ENCODE peak calls at places on chromosomes 11 and 22, in four cellular contexts. S is GM12878, G is WTC11, O is HepG2. U is an unnamed sample.

GRCh38 chr11:44658451-44658850 is 68.3 kb upstream of the TSPAN18 start:
- DNase-seq in G (peak), O (no peak), S (no peak), U (peak)

GRCh38 chr22:35917651-35918050 is 111.0 kb downstream of the RBFOX2 start:
- DNase-seq in G (no peak), S (no peak), O (no peak), U (no peak)

GRCh38 chr22:21972293-21972779 is 10.3 kb downstream of the TOP3B start:
- DNase-seq in G (peak), O (peak), S (no peak), U (peak)

GRCh38 chr11:106001304-106002012 is 20.6 kb downstream of the MSANTD4 start:
- DNase-seq in O (no peak), S (no peak), G (no peak), U (no peak)

GRCh38 chr22:29882716-29883044 is 294 bp upstream of the MTMR3 start:
- DNase-seq in S (no peak), G (no peak), O (no peak), U (no peak)

GRCh38 chr11:66745356-66746235 is 16.6 kb upstream of the SPTBN2 start:
- DNase-seq in S (no peak), O (no peak), G (peak), U (peak)

GRCh38 chr11:65625628-65626342 is 10.2 kb downstream of the PCNX3 start:
- DNase-seq in S (no peak), G (peak), O (no peak), U (peak)

GRCh38 chr22:36763576-36763975 is 12.3 kb downstream of the IFT27 start:
- DNase-seq in S (no peak), G (no peak), O (no peak), U (no peak)

GRCh38 chr11:2534131-2534956 is 89.5 kb downstream of the KCNQ1 start:
- DNase-seq in G (no peak), S (no peak), O (no peak), U (no peak)

GRCh38 chr11:57402188-57403066 is 12.0 kb upstream of the PRG2 start:
- DNase-seq in G (no peak), S (no peak), O (no peak), U (peak)

GRCh38 chr11:363948-364761 is 5.1 kb upstream of the B4GALNT4 start:
- DNase-seq in S (no peak), G (peak), O (peak), U (no peak)

GRCh38 chr22:40216041-40216756 is 38.5 kb downstream of the TNRC6B start:
- DNase-seq in G (no peak), O (no peak), S (peak), U (no peak)

GRCh38 chr11:769887-770641 is 7.2 kb downstream of the GATD1 start:
- DNase-seq in O (no peak), G (no peak), S (no peak), U (no peak)

GRCh38 chr11:127003260-127003981 is 2.9 kb upstream of the KIRREL3 start:
- DNase-seq in O (no peak), S (no peak), G (peak), U (peak)

GRCh38 chr22:23268139-23268712 is 87.9 kb downstream of the BCR start:
- DNase-seq in G (no peak), S (no peak), O (no peak), U (no peak)

GRCh38 chr11:69178819-69179482 is 23.2 kb downstream of the SMIM38 start:
- DNase-seq in S (no peak), G (no peak), O (no peak), U (no peak)

GRCh38 chr11:91156041-91156440 is 933.2 kb upstream of the CHORDC1 start:
- DNase-seq in O (no peak), G (no peak), S (no peak), U (no peak)

GRCh38 chr22:39661842-39662676 is 91.5 kb downstream of the CACNA1I start:
- DNase-seq in O (no peak), S (no peak), G (peak), U (peak)

GRCh38 chr22:21646608-21647590 is 4.8 kb downstream of the SDF2L1 start:
- DNase-seq in S (peak), G (peak), O (peak), U (peak)

GRCh38 chr11:35337919-35338316 is 81.4 kb downstream of the SLC1A2 start:
- DNase-seq in O (no peak), G (no peak), S (no peak), U (no peak)

GRCh38 chr11:100557830-100558611 is 129.1 kb upstream of the ARHGAP42 start:
- DNase-seq in O (no peak), S (no peak), G (no peak), U (no peak)

GRCh38 chr11:22337571-22338464 is at the start of gene SLC17A6:
- DNase-seq in O (peak), G (peak), S (no peak), U (peak)

GRCh38 chr22:17232406-17232805 is 13.2 kb upstream of the ADA2 start:
- DNase-seq in G (peak), O (no peak), S (no peak), U (no peak)

GRCh38 chr11:120147094-120147949 is 9.4 kb upstream of the TRIM29 start:
- DNase-seq in G (no peak), O (no peak), S (no peak), U (no peak)

GRCh38 chr11:66280428-66280827 is 2.5 kb downstream of the CNIH2 start:
- DNase-seq in S (no peak), G (no peak), O (no peak), U (no peak)

GRCh38 chr22:19180740-19181410 is 2.3 kb upstream of the SLC25A1 start:
- DNase-seq in G (no peak), S (no peak), O (no peak), U (no peak)

GRCh38 chr22:37206118-37206840 is 6.0 kb downstream of the SSTR3 start:
- DNase-seq in S (no peak), G (no peak), O (no peak), U (no peak)

GRCh38 chr11:100297516-100297915 is 389.6 kb upstream of the ARHGAP42 start:
- DNase-seq in S (no peak), O (no peak), G (no peak), U (no peak)

GRCh38 chr11:80855975-80856524 is 1415.2 kb upstream of the TENM4 start:
- DNase-seq in G (no peak), O (no peak), S (no peak), U (no peak)

GRCh38 chr11:43905788-43906187 is 25.2 kb downstream of the ALKBH3 start:
- DNase-seq in G (no peak), O (no peak), S (no peak), U (no peak)

GRCh38 chr11:72475359-72475758 is 41.0 kb upstream of the CLPB start:
- DNase-seq in O (no peak), G (no peak), S (no peak), U (no peak)
- TF ChIP-seq ETV6 in O (no peak), G (no peak), S (no peak), U (no peak)

DNA sequence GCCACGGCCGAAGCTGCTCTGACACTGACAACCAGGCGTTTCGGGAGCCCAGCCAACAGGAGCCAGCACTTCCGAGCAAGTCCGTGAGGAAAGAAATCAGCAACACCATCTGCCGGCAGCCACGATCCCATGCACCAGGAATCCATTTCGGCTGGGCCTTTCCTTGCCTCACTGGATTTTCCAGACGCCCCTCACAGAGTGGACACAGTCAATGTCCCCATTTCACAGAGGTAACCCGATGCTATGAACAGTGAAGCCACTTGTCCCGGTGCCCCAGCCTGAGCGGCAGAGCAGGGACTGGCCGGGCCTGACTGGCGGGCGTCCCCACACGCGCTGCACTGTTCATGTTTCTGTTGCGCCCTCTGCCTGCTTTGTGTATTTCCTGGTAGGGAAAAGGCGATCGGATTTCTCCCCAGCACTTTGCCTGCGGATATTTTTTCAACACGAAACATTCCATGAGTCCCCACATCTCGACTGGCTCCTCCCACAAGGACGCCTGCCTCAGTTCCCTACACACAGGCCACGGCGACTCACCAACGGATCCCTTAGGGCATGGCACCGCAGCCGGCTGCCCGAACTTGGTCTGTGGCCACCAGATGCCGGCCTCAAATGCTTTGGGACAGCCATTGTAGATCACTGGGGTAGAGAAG is 55.3 kb downstream of the TRMU start:
- DNase-seq in G (no peak), O (peak), S (no peak), U (peak)
- TF ChIP-seq CTCF in G (no peak), O (peak), S (no peak), U (peak)

GRCh38 chr11:113313601-113314000 is 782 bp upstream of the TTC12 start:
- DNase-seq in S (no peak), G (no peak), O (no peak), U (no peak)

GRCh38 chr11:113314389-113315301 is at the start of gene TTC12:
- DNase-seq in S (peak), O (peak), G (peak), U (peak)

GRCh38 chr11:113314065-113314388 is 356 bp upstream of the TTC12 start:
- DNase-seq in S (no peak), O (no peak), G (no peak), U (no peak)

GRCh38 chr11:113308601-113309000 is 5.8 kb upstream of the TTC12 start:
- DNase-seq in G (no peak), O (no peak), S (no peak), U (no peak)

GRCh38 chr11:113311536-113311935 is 2.8 kb upstream of the TTC12 start:
- DNase-seq in G (no peak), S (no peak), O (no peak), U (no peak)
- TF ChIP-seq ETV6 in G (no peak), S (no peak), O (no peak), U (no peak)

DNA sequence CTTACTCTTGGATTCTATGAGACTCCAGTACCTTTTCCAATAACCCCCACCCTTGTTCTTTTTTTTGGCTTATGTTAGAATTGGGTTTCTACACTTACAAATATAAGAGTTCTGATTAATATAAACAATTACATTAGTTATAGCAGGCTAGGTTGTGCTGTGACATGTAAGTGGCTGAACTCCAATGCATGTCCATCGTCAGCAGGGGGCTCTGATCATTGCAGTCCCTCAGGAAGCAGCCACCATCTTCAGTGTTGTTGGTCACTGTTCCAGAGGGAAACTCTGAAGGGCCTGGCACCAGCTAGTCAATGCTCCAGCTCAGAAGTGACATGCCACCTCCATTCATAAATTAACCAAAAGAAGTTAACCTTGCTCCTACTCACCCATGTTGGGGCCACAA is 5.6 kb downstream of the LIPT2 start:
- DNase-seq in G (peak), O (peak), S (no peak), U (no peak)
- TF ChIP-seq CTCF in G (no peak), O (peak), S (peak), U (peak)

GRCh38 chr11:59030037-59030436 is 56.1 kb upstream of the GLYATL1B start:
- DNase-seq in S (no peak), O (no peak), G (no peak), U (no peak)
- TF ChIP-seq ETV6 in S (no peak), O (no peak), G (no peak), U (no peak)

GRCh38 chr11:102518296-102519094 is 12.1 kb downstream of the MMP7 start:
- DNase-seq in G (no peak), S (no peak), O (no peak), U (no peak)
- TF ChIP-seq CTCF in G (no peak), S (peak), O (peak), U (peak)

U was measured in K562.